ENCODE peak calls at places on chromosomes 7 and 10, in eight cellular contexts. D, C, S, V, Z, T, M and H are unnamed samples. For H3K4me1, the result is how much of the 10 kb centered on the place peaks cover.

GRCh38 chr7:2758673-2759603 is 70.9 kb downstream of the AMZ1 start:
- DNase-seq in D (no peak), C (no peak), V (no peak), Z (no peak), T (no peak), M (no peak), S (no peak), H (no peak)

GRCh38 chr7:84232653-84233052 is 38.1 kb upstream of the SEMA3A start:
- DNase-seq in Z (no peak), M (no peak), D (no peak), S (no peak), T (no peak), V (no peak), C (peak), H (no peak)

GRCh38 chr7:29309041-29309860 is 114.7 kb downstream of the CHN2 start:
- DNase-seq in V (no peak), D (no peak), S (no peak), C (no peak), T (no peak), M (no peak), Z (no peak), H (no peak)

GRCh38 chr7:131952365-131952764 is 395.9 kb upstream of the PODXL start:
- DNase-seq in C (no peak), T (no peak), S (no peak), M (no peak), Z (no peak), D (no peak), V (no peak), H (no peak)

GRCh38 chr7:95421847-95422444 is 12.9 kb downstream of the PON2 start:
- DNase-seq in T (no peak), Z (no peak), D (no peak), S (no peak), M (no peak), C (no peak), V (no peak), H (no peak)

GRCh38 chr10:107865691-107866090 is 701.2 kb upstream of the SORCS1 start:
- DNase-seq in V (no peak), C (no peak), Z (no peak), M (no peak), D (no peak), S (no peak), T (no peak), H (no peak)

GRCh38 chr10:132101529-132101928 is 35.8 kb downstream of the JAKMIP3 start:
- DNase-seq in C (no peak), S (no peak), Z (no peak), V (no peak), M (no peak), D (no peak), T (no peak), H (no peak)

GRCh38 chr7:2031496-2031895 is 201.2 kb downstream of the MAD1L1 start:
- DNase-seq in M (peak), S (no peak), C (no peak), T (peak), D (no peak), V (no peak), Z (no peak), H (no peak)

GRCh38 chr10:79274279-79275104 is 72.8 kb upstream of the PPIF start:
- DNase-seq in Z (peak), S (no peak), M (no peak), D (no peak), T (no peak), C (no peak), V (peak), H (peak)

GRCh38 chr10:33334839-33335549 is 527 bp upstream of the NRP1 start:
- DNase-seq in C (peak), D (peak), Z (peak), M (peak), S (peak), T (peak), V (peak), H (no peak)

GRCh38 chr10:22816298-22816653 is 101.9 kb upstream of the PIP4K2A start:
- DNase-seq in C (peak), M (no peak), S (peak), D (no peak), Z (no peak), V (no peak), T (no peak), H (no peak)

GRCh38 chr10:91691255-91691654 is 58.4 kb upstream of the PPP1R3C start:
- DNase-seq in M (no peak), D (no peak), V (no peak), Z (no peak), T (no peak), C (no peak), S (no peak), H (peak)

GRCh38 chr7:16051561-16052280 is 365.2 kb upstream of the MEOX2 start:
- DNase-seq in T (no peak), C (no peak), Z (no peak), V (no peak), M (no peak), D (no peak), S (no peak), H (no peak)

GRCh38 chr7:56188823-56189346 is 72.7 kb upstream of the NUPR2 start:
- DNase-seq in T (no peak), D (no peak), M (no peak), C (no peak), Z (no peak), S (no peak), V (no peak), H (no peak)
- H3K27ac ChIP-seq in T (no peak), D (no peak), M (no peak), C (no peak), Z (no peak), S (no peak), V (no peak), H (no peak)

GRCh38 chr7:68509054-68509453 is 1089.2 kb upstream of the AUTS2 start:
- DNase-seq in S (no peak), M (no peak), V (no peak), T (no peak), Z (no peak), C (no peak), D (no peak), H (no peak)

GRCh38 chr7:68505721-68506120 is 1092.6 kb upstream of the AUTS2 start:
- DNase-seq in D (no peak), C (no peak), V (no peak), Z (no peak), M (no peak), T (no peak), S (no peak), H (no peak)

GRCh38 chr7:68504766-68505165 is 1093.5 kb upstream of the AUTS2 start:
- DNase-seq in D (no peak), T (no peak), V (no peak), Z (no peak), C (no peak), S (no peak), M (no peak), H (no peak)

GRCh38 chr7:68509603-68510002 is 1088.7 kb upstream of the AUTS2 start:
- DNase-seq in Z (no peak), M (no peak), T (no peak), V (no peak), S (no peak), C (no peak), D (no peak), H (no peak)

DNA sequence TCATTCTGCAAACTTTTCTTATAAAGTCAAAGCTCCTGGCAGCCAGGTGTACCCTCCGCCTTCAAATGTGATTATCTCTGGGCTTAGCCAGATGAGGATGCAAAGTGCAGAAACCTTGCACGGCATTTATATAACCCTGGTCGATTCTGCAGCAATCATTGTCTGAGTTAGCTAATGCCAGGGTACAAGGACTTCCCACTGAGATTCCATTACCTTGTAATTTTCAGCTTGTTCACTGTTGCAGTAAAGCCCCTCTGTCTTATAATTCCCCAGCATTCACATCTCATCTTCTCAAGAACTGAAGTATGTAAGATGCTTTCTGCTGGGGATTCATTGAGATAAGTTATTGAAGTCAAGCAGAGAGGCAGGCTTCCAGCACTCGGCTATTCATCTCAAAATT is 1090.6 kb upstream of the AUTS2 start:
- DNase-seq in D (no peak), T (no peak), S (no peak), V (no peak), C (no peak), M (no peak), Z (no peak), H (no peak)
- H3K4me1 ChIP-seq in D (under half), T (under half), S (under half), V (under half), C (under half), M (under half), Z (under half), H (under half)

GRCh38 chr10:95561200-95562177 is at the start of gene SORBS1:
- DNase-seq in V (peak), D (peak), Z (peak), M (peak), T (peak), S (peak), C (peak), H (peak)
- TF ChIP-seq POLR2A in V (peak), D (no peak), Z (peak), M (no peak), T (peak), S (peak), C (peak), H (peak)

DNA sequence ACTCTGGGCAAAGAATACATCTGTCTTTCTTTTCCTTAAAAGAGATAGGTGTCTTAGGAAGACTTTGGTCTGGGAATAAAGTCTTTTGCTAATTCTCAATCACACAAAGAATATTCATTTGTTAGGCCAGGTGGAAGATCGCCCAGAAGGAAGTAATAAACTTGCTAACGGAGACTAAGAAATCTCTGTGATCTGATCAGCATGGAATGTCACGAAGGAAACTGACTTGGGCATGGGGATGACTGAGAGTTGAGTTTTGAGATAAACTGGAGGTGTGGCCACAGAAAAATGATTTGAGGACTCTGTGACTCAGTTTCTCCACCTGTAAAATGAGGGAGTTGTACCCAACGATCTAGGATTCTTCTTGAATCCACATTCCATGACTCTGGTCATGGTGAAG is 161.1 kb upstream of the SVIL start:
- DNase-seq in Z (no peak), M (no peak), S (no peak), C (no peak), V (peak), D (no peak), T (no peak), H (no peak)
- H3K27ac ChIP-seq in Z (peak), M (no peak), S (no peak), C (no peak), V (peak), D (peak), T (no peak), H (peak)

GRCh38 chr7:144936314-144936713 is 100.5 kb upstream of the TPK1 start:
- DNase-seq in D (no peak), V (no peak), T (no peak), C (no peak), M (no peak), S (no peak), Z (no peak), H (no peak)
- H3K4me1 ChIP-seq in D (under half), V (under half), T (under half), C (under half), M (under half), S (under half), Z (under half), H (under half)

GRCh38 chr10:15252396-15252795 is 83.9 kb upstream of the NMT2 start:
- DNase-seq in V (no peak), D (no peak), C (no peak), S (no peak), Z (no peak), T (no peak), M (no peak), H (no peak)

GRCh38 chr10:15255961-15256360 is 87.5 kb upstream of the NMT2 start:
- DNase-seq in D (no peak), M (no peak), Z (no peak), C (no peak), V (no peak), S (no peak), T (no peak), H (no peak)

GRCh38 chr10:15251791-15252380 is 83.4 kb upstream of the NMT2 start:
- DNase-seq in C (no peak), M (no peak), Z (no peak), S (no peak), T (no peak), V (no peak), D (no peak), H (no peak)

GRCh38 chr10:15253951-15254807 is 85.7 kb upstream of the NMT2 start:
- DNase-seq in C (no peak), D (no peak), M (no peak), T (no peak), V (no peak), Z (no peak), S (no peak), H (no peak)

GRCh38 chr10:15254808-15255655 is 86.5 kb upstream of the NMT2 start:
- DNase-seq in M (peak), S (no peak), T (no peak), C (no peak), D (no peak), Z (no peak), V (no peak), H (no peak)
- TF ChIP-seq POLR2A in M (no peak), S (no peak), T (no peak), C (no peak), D (no peak), Z (no peak), V (no peak), H (no peak)

GRCh38 chr10:61793760-61794713 is 107.5 kb upstream of the ARID5B start:
- DNase-seq in Z (no peak), M (no peak), V (no peak), S (no peak), D (no peak), C (no peak), T (no peak), H (no peak)
- H3K27ac ChIP-seq in Z (no peak), M (no peak), V (no peak), S (no peak), D (no peak), C (no peak), T (no peak), H (peak)

DNA sequence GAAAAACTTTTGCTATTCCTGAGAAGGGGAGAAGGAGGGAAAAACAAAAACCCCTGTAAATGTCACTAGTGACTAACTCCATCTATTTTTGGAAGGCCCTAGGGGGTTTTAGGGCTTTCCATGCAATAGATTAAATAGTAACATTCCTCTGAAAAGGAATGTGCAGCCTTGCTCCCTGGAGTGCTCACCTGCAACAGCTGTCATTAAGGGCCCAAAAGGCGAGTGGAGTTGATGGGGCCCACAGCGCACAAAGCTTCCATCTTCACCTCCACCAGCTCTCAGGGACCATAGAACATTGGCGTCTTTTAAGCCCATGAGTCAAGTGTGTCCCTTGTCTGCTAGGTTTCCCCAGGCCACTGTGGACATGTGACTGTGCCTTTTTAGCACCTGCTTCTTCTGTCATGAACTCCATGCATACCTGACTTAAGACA is 58.0 kb upstream of the IL6 start:
- DNase-seq in M (no peak), Z (no peak), C (no peak), S (no peak), D (no peak), V (no peak), T (no peak), H (no peak)
- H3K4me1 ChIP-seq in M (under half), Z (under half), C (half or more), S (under half), D (under half), V (under half), T (under half), H (under half)

GRCh38 chr7:106425017-106425719 is 140.4 kb upstream of the NAMPT start:
- DNase-seq in S (no peak), C (peak), T (peak), Z (peak), M (no peak), D (peak), V (peak), H (peak)
- TF ChIP-seq POLR2A in S (no peak), C (no peak), T (peak), Z (no peak), M (no peak), D (no peak), V (no peak), H (no peak)